ENCODE peak calls at places on chromosomes 12 and 14, in ten cellular contexts. Q, E, D, R, X, P, Z, H, I and L are unnamed samples.

GRCh38 chr12:89721291-89721987 is 12.8 kb upstream of the ATP2B1 start:
- DNase-seq in I (no peak), P (no peak), E (no peak), Z (no peak), X (no peak), R (no peak), D (no peak), H (no peak), Q (no peak), L (no peak)

GRCh38 chr14:67881225-67881624 is 61.6 kb downstream of the RAD51B start:
- DNase-seq in Q (no peak), R (no peak), I (no peak), D (no peak), H (no peak), E (no peak), Z (no peak), X (no peak), P (no peak), L (no peak)

GRCh38 chr12:47078733-47079364 is 572 bp upstream of the PCED1B start:
- DNase-seq in Z (no peak), H (no peak), D (peak), R (peak), I (no peak), X (peak), P (peak), Q (peak), E (peak), L (peak)

GRCh38 chr12:64558754-64559153 is 51.5 kb upstream of the RASSF3 start:
- DNase-seq in R (no peak), Z (no peak), P (no peak), E (no peak), H (no peak), D (no peak), X (no peak), I (no peak), Q (no peak), L (no peak)

GRCh38 chr14:34475163-34475562 is 13.1 kb upstream of the SPTSSA start:
- DNase-seq in D (no peak), H (no peak), X (no peak), Z (no peak), E (no peak), R (no peak), Q (no peak), I (no peak), P (no peak), L (no peak)

GRCh38 chr12:91921555-91921954 is 224.1 kb downstream of the BTG1 start:
- DNase-seq in X (no peak), H (no peak), I (no peak), P (no peak), R (no peak), Q (no peak), D (no peak), Z (no peak), E (no peak), L (no peak)

GRCh38 chr12:124310178-124310577 is 15.3 kb downstream of the RFLNA start:
- DNase-seq in X (no peak), Z (no peak), P (no peak), R (no peak), I (no peak), D (no peak), H (no peak), E (no peak), Q (no peak), L (no peak)

GRCh38 chr12:43362910-43363694 is 188.9 kb downstream of the ADAMTS20 start:
- DNase-seq in H (no peak), Q (no peak), D (no peak), X (no peak), Z (no peak), R (no peak), P (peak), E (no peak), I (no peak), L (no peak)

GRCh38 chr12:43308776-43309175 is 243.2 kb downstream of the ADAMTS20 start:
- DNase-seq in X (no peak), H (no peak), D (no peak), Q (no peak), P (no peak), I (no peak), E (no peak), R (no peak), Z (no peak), L (no peak)

DNA sequence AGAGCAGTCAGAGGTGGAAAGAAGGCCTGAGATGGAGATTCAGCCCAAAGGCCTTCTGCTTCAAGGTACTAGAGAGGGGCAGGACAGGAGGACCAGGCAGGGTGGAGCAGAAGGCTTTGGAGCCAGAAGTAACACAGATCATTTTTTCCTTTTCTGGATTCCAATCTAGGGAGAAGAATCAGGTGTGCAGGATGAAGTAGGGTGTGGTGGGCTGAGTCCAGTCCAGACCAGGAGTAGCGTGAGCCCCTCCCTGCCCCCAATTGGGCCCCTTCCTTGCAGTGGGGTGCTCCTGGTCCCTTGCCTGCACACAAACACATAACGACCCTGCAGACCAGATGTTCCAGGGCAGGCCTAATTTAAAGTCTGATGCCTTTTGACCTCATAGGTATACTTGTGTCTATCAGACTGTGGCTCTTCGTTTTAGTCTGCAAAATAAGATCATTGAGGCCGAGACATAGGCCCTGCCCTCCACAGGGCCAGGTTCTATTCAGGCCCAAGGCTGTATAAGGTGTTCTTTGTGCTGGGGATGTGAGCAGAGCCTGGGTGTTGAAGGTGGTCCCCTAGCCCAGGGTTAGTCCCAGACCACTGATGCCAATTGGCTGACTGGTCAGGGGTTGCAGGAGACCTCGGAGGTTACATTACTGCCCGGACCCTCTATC is 1.0 kb upstream of the NYNRIN start:
- DNase-seq in Z (no peak), P (no peak), R (no peak), I (no peak), X (no peak), Q (no peak), H (no peak), E (no peak), D (no peak), L (no peak)
- H3K4me3 ChIP-seq in Z (no peak), P (no peak), R (peak), I (no peak), X (no peak), Q (no peak), H (no peak), E (no peak), D (no peak), L (no peak)

GRCh38 chr12:95788637-95789036 is 1.9 kb downstream of the NTN4 start:
- DNase-seq in Q (no peak), Z (peak), H (no peak), D (peak), E (no peak), P (peak), I (no peak), R (no peak), X (no peak), L (no peak)
- H3K4me3 ChIP-seq in Q (no peak), Z (peak), H (no peak), D (peak), E (no peak), P (no peak), I (peak), R (peak), X (peak), L (peak)

GRCh38 chr12:120762093-120762492 is 36.5 kb downstream of the ACADS start:
- DNase-seq in P (peak), E (no peak), D (peak), X (no peak), Z (peak), I (no peak), H (no peak), R (no peak), Q (peak), L (no peak)

GRCh38 chr12:120763250-120763649 is 37.6 kb downstream of the ACADS start:
- DNase-seq in Q (no peak), D (no peak), Z (no peak), E (no peak), X (no peak), R (no peak), H (no peak), P (no peak), I (no peak), L (no peak)

GRCh38 chr12:120759591-120760348 is 34.1 kb downstream of the ACADS start:
- DNase-seq in D (no peak), P (no peak), E (no peak), X (no peak), Z (no peak), H (no peak), R (no peak), Q (no peak), I (no peak), L (no peak)

GRCh38 chr12:120760349-120761245 is 35.0 kb downstream of the ACADS start:
- DNase-seq in I (no peak), X (no peak), R (no peak), Z (no peak), P (no peak), D (no peak), E (no peak), Q (no peak), H (no peak), L (no peak)

DNA sequence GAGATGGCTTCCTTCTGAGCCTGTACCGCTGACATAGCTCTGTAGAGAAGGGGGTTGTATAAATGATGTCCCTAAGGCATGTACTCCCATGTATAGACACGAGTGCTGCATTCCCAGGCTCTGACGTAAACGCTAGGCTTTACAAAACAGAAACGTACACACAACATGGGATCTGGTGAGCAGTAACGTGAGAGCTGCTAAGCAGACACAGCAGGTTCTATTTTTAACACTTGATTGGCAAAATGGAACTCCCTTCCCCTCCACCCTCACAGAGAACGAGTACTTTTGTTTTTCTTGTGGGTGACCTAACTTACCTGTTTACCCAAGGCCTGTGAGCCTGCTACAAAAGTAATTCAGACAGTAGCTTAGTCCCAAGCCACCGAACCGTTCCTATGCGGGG is 36.0 kb downstream of the ACADS start:
- DNase-seq in P (peak), Q (peak), D (peak), R (no peak), H (no peak), I (no peak), Z (peak), E (no peak), X (no peak), L (no peak)
- H3K4me3 ChIP-seq in P (no peak), Q (no peak), D (no peak), R (no peak), H (no peak), I (no peak), Z (no peak), E (no peak), X (peak), L (no peak)

GRCh38 chr14:31208546-31209424 is 1.2 kb upstream of the HECTD1 start:
- DNase-seq in Q (no peak), E (no peak), R (no peak), P (no peak), X (no peak), I (no peak), Z (no peak), D (no peak), H (no peak), L (no peak)
- H3K4me3 ChIP-seq in Q (no peak), E (peak), R (peak), P (peak), X (peak), I (peak), Z (peak), D (peak), H (peak), L (peak)

GRCh38 chr12:15646586-15646985 is 142.6 kb downstream of the EPS8 start:
- DNase-seq in Q (no peak), D (no peak), I (no peak), P (peak), R (no peak), Z (peak), X (no peak), H (no peak), E (no peak), L (no peak)

GRCh38 chr12:15650399-15651128 is 138.6 kb downstream of the EPS8 start:
- DNase-seq in P (no peak), E (no peak), Z (no peak), D (no peak), X (no peak), H (no peak), I (no peak), Q (no peak), R (no peak), L (no peak)

GRCh38 chr12:15644700-15645099 is 144.5 kb downstream of the EPS8 start:
- DNase-seq in D (no peak), I (no peak), R (no peak), P (peak), H (no peak), Q (no peak), X (no peak), E (no peak), Z (peak), L (no peak)

GRCh38 chr12:15651381-15651780 is 137.8 kb downstream of the EPS8 start:
- DNase-seq in Z (no peak), X (no peak), H (no peak), D (no peak), R (no peak), P (no peak), I (no peak), E (no peak), Q (no peak), L (no peak)

DNA sequence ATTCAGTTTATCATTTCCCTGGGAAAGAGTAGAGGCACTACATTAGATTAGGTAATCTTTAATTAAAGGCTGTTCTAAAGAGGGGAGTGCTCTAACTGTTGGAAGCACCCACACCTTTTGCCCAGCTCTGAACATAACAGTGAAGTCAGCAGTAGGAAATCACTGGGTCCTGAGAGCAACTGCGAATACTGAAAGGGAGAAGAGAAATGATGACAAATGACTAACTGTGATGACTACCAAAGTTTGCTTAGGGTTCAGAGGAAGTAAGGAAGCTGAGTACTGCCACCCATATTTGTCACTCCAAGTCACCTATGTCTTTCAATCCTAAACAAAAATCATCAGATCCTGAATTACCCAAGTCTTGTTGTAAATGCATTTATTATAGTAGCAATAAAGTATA is 140.6 kb downstream of the EPS8 start:
- DNase-seq in D (no peak), I (no peak), R (no peak), P (no peak), H (no peak), E (no peak), X (no peak), Z (no peak), Q (no peak), L (no peak)
- H3K4me3 ChIP-seq in D (no peak), I (no peak), R (no peak), P (no peak), H (no peak), E (no peak), X (no peak), Z (no peak), Q (no peak), L (no peak)

GRCh38 chr14:101075801-101076413 is 172.4 kb upstream of the RTL1 start:
- DNase-seq in H (no peak), I (no peak), E (no peak), D (no peak), R (no peak), X (no peak), Q (no peak), P (no peak), Z (no peak), L (no peak)
- H3K4me3 ChIP-seq in H (no peak), I (no peak), E (no peak), D (no peak), R (no peak), X (no peak), Q (no peak), P (no peak), Z (no peak), L (no peak)

GRCh38 chr12:99387661-99388060 is 259.9 kb upstream of the GARIN6 start:
- DNase-seq in D (no peak), H (no peak), I (no peak), R (no peak), Z (no peak), X (no peak), Q (no peak), E (no peak), P (peak), L (no peak)

GRCh38 chr12:99381992-99382391 is 265.6 kb upstream of the GARIN6 start:
- DNase-seq in D (no peak), Z (no peak), P (peak), I (no peak), Q (no peak), R (no peak), E (no peak), H (no peak), X (no peak), L (no peak)

GRCh38 chr12:99380701-99381100 is 266.9 kb upstream of the GARIN6 start:
- DNase-seq in R (no peak), Z (no peak), X (no peak), D (no peak), P (no peak), Q (no peak), H (no peak), E (no peak), I (no peak), L (no peak)

GRCh38 chr12:99386907-99387306 is 260.6 kb upstream of the GARIN6 start:
- DNase-seq in D (peak), I (no peak), R (no peak), Q (no peak), H (peak), E (no peak), X (no peak), P (peak), Z (peak), L (no peak)

GRCh38 chr12:99383258-99383657 is 264.3 kb upstream of the GARIN6 start:
- DNase-seq in I (no peak), Q (no peak), Z (no peak), E (no peak), H (no peak), R (no peak), X (no peak), P (no peak), D (no peak), L (no peak)
- H3K4me3 ChIP-seq in I (no peak), Q (no peak), Z (no peak), E (no peak), H (no peak), R (no peak), X (no peak), P (no peak), D (no peak), L (no peak)